ENCODE peak calls at places on chromosomes 16 and 17, in eight cellular contexts. Z is bronchial epithelial cell; F is CD8-positive, alpha-beta T cell; A is GM23248; W is CD8-positive, alpha-beta memory T cell; J is ovary; R is transverse colon; S is sigmoid colon. B is an unnamed sample. For H3K36me3, the result is how much of the 10 kb centered on the place peaks cover.

GRCh38 chr16:686459-687260 is 2.5 kb upstream of the JMJD8 start:
- DNase-seq in R (no peak), S (no peak), F (no peak), Z (no peak), A (no peak), J (no peak), W (no peak), B (no peak)

GRCh38 chr16:48156790-48157209 is 1.0 kb upstream of the ABCC12 start:
- DNase-seq in S (peak), W (peak), F (peak), A (peak), Z (peak), R (peak), J (peak), B (no peak)

GRCh38 chr17:78839173-78839761 is 1.3 kb downstream of the USP36 start:
- DNase-seq in R (no peak), W (no peak), Z (peak), F (no peak), A (peak), J (no peak), S (no peak), B (no peak)

GRCh38 chr16:88478115-88478514 is 25.0 kb downstream of the ZFPM1 start:
- DNase-seq in F (peak), Z (no peak), W (no peak), J (no peak), S (no peak), A (no peak), R (no peak), B (no peak)

GRCh38 chr16:77443834-77444460 is 9.1 kb upstream of the ADAMTS18 start:
- DNase-seq in Z (no peak), R (no peak), F (no peak), S (no peak), A (no peak), J (no peak), W (no peak), B (no peak)

GRCh38 chr16:24771132-24771778 is 41.8 kb downstream of the TNRC6A start:
- DNase-seq in A (peak), F (no peak), W (no peak), S (no peak), R (no peak), Z (peak), J (no peak), B (no peak)

GRCh38 chr17:81917565-81918332 is at the start of gene SIRT7:
- DNase-seq in A (peak), R (peak), J (peak), F (peak), S (peak), Z (peak), W (peak), B (no peak)

GRCh38 chr17:61385869-61386245 is 13.8 kb upstream of the TBX2 start:
- DNase-seq in R (no peak), A (peak), Z (peak), S (no peak), W (no peak), J (no peak), F (no peak), B (no peak)

GRCh38 chr17:76492250-76492988 is 8.8 kb downstream of the RHBDF2 start:
- DNase-seq in R (peak), F (peak), J (no peak), S (no peak), Z (no peak), W (no peak), A (no peak), B (no peak)

GRCh38 chr17:31394544-31394943 is 3.1 kb downstream of the RAB11FIP4 start:
- DNase-seq in R (no peak), J (peak), W (no peak), F (peak), A (peak), S (no peak), Z (peak), B (peak)

GRCh38 chr16:88434746-88435145 is 18.3 kb upstream of the ZFPM1 start:
- DNase-seq in W (no peak), J (no peak), R (no peak), Z (no peak), S (no peak), A (no peak), F (no peak), B (no peak)

GRCh38 chr17:7883781-7884386 is 4.7 kb upstream of the CHD3 start:
- DNase-seq in A (peak), F (peak), S (no peak), R (no peak), Z (peak), J (no peak), W (no peak), B (no peak)

GRCh38 chr16:79776243-79776884 is 175.8 kb upstream of the MAF start:
- DNase-seq in A (peak), W (no peak), Z (peak), R (peak), F (no peak), J (peak), S (peak), B (no peak)

GRCh38 chr17:57939797-57940196 is 15.4 kb downstream of the CUEDC1 start:
- DNase-seq in S (no peak), A (no peak), F (no peak), R (peak), Z (no peak), J (no peak), W (no peak), B (no peak)

GRCh38 chr16:81121474-81121990 is 25.3 kb upstream of the GCSH start:
- DNase-seq in W (no peak), R (no peak), J (no peak), Z (no peak), S (no peak), A (no peak), F (no peak), B (no peak)

GRCh38 chr17:14304876-14305636 is 4.2 kb downstream of the HS3ST3B1 start:
- DNase-seq in R (no peak), A (peak), J (no peak), W (no peak), S (no peak), F (no peak), Z (no peak), B (no peak)

GRCh38 chr16:29645699-29646187 is 17.3 kb upstream of the SPN start:
- DNase-seq in F (no peak), J (no peak), Z (peak), W (no peak), S (no peak), A (no peak), R (no peak), B (no peak)

GRCh38 chr17:1989135-1989534 is 36.0 kb downstream of the RTN4RL1 start:
- DNase-seq in R (no peak), J (no peak), A (peak), S (peak), F (no peak), Z (peak), W (no peak), B (peak)

GRCh38 chr17:49576121-49576905 is 642 bp downstream of the NXPH3 start:
- DNase-seq in J (peak), R (no peak), W (no peak), S (peak), F (no peak), Z (no peak), A (peak), B (no peak)

GRCh38 chr17:31917065-31917529 is 15.6 kb upstream of the UTP6 start:
- DNase-seq in W (no peak), Z (no peak), J (no peak), A (no peak), R (no peak), S (no peak), F (no peak), B (no peak)

GRCh38 chr17:38874505-38875419 is 4.9 kb downstream of the LASP1 start:
- DNase-seq in F (no peak), R (no peak), J (peak), W (no peak), A (peak), Z (no peak), S (no peak), B (no peak)

GRCh38 chr17:48308591-48308990 is 121.4 kb downstream of the SKAP1 start:
- DNase-seq in Z (no peak), A (no peak), S (no peak), J (no peak), F (no peak), W (no peak), R (no peak), B (no peak)

GRCh38 chr16:10987361-10988163 is 43.2 kb downstream of the CLEC16A start:
- DNase-seq in A (no peak), R (no peak), F (no peak), J (no peak), W (no peak), Z (no peak), S (no peak), B (no peak)

GRCh38 chr17:68142595-68142994 is 105.2 kb upstream of the AMZ2 start:
- DNase-seq in W (no peak), Z (no peak), A (no peak), F (no peak), J (no peak), S (no peak), R (no peak), B (no peak)

GRCh38 chr16:1596516-1596915 is 15.4 kb downstream of the IFT140 start:
- DNase-seq in J (no peak), S (no peak), Z (no peak), F (no peak), A (no peak), R (no peak), W (no peak), B (no peak)

GRCh38 chr16:72932050-72932449 is 115.9 kb downstream of the ZFHX3 start:
- DNase-seq in Z (peak), R (no peak), W (no peak), F (no peak), J (no peak), A (no peak), S (peak), B (no peak)

GRCh38 chr17:31329221-31329620 is 7.8 kb upstream of the EVI2A start:
- DNase-seq in R (no peak), S (no peak), J (no peak), A (peak), Z (peak), W (no peak), F (no peak), B (no peak)

GRCh38 chr17:68709995-68710780 is 109.0 kb upstream of the FAM20A start:
- DNase-seq in W (no peak), F (no peak), R (no peak), J (no peak), Z (no peak), S (no peak), A (peak), B (peak)

GRCh38 chr16:88856122-88856827 is 472 bp downstream of the GALNS start:
- DNase-seq in A (peak), Z (no peak), J (peak), R (peak), S (peak), W (peak), F (peak), B (no peak)

GRCh38 chr17:50363217-50364060 is 9.5 kb downstream of the MRPL27 start:
- DNase-seq in W (no peak), J (peak), R (no peak), S (peak), A (peak), Z (no peak), F (no peak), B (no peak)

GRCh38 chr16:785563-786535 is 2.3 kb downstream of the RPUSD1 start:
- DNase-seq in Z (peak), R (peak), J (peak), F (peak), W (peak), S (peak), A (peak), B (no peak)

GRCh38 chr17:38871247-38871991 is 1.6 kb downstream of the LASP1 start:
- DNase-seq in W (no peak), A (peak), S (peak), F (peak), Z (peak), J (peak), R (peak), B (no peak)

GRCh38 chr17:18225562-18226283 is at the start of gene LLGL1:
- DNase-seq in W (no peak), R (no peak), F (no peak), A (no peak), J (no peak), S (no peak), Z (no peak), B (no peak)

GRCh38 chr16:7650446-7650845 is 317.8 kb downstream of the RBFOX1 start:
- DNase-seq in J (no peak), R (no peak), F (no peak), S (no peak), A (no peak), Z (no peak), W (no peak), B (no peak)

GRCh38 chr16:8996891-8997290 is 33.2 kb upstream of the USP7 start:
- DNase-seq in R (no peak), F (no peak), W (no peak), Z (no peak), A (no peak), J (no peak), S (no peak), B (no peak)

GRCh38 chr16:24253192-24253591 is 2.9 kb upstream of the CACNG3 start:
- DNase-seq in S (no peak), Z (peak), F (peak), W (peak), J (no peak), A (peak), R (peak), B (no peak)

GRCh38 chr17:57553525-57553924 is 191.6 kb downstream of the CCDC182 start:
- DNase-seq in R (no peak), S (no peak), J (no peak), W (no peak), F (no peak), A (no peak), Z (no peak), B (no peak)

DNA sequence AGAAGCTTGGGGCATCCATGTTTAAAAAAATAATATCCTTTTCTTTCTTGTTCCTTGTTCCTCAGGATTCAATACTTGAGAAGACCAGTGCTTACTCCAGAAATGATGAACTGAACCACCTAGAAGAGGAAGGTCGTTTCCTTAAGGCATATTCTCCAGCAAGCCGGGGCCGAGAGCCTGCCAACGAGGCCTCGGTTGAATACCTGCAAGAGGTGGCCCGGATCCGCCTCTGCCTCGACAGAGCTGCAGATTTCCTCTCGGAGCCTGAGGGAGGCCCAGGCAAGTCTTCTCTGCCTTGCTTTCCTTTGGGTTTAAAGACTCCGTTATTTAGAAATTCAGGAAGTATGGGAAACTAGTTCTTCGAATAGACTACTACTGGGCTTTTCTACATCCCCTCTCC is 42.5 kb upstream of the ENDOV start:
- DNase-seq in W (no peak), Z (no peak), S (no peak), R (no peak), J (no peak), F (no peak), A (no peak), B (no peak)
- H3K36me3 ChIP-seq in W (half or more), Z (under half), S (half or more), R (under half), J (under half), F (half or more), A (half or more), B (under half)

GRCh38 chr17:12995896-12996295 is 21.9 kb downstream of the ELAC2 start:
- DNase-seq in W (no peak), S (no peak), J (no peak), R (no peak), F (no peak), Z (no peak), A (no peak), B (no peak)

GRCh38 chr17:12996357-12996756 is 21.5 kb downstream of the ELAC2 start:
- DNase-seq in F (no peak), A (no peak), S (peak), R (no peak), W (no peak), Z (no peak), J (no peak), B (no peak)

GRCh38 chr17:12996941-12997340 is 20.9 kb downstream of the ELAC2 start:
- DNase-seq in S (no peak), Z (no peak), R (no peak), W (no peak), J (no peak), A (no peak), F (no peak), B (no peak)

GRCh38 chr17:12994341-12995074 is 23.3 kb downstream of the ELAC2 start:
- DNase-seq in W (no peak), F (no peak), S (no peak), A (no peak), J (no peak), Z (no peak), R (no peak), B (no peak)

GRCh38 chr17:12995106-12995895 is 22.5 kb downstream of the ELAC2 start:
- DNase-seq in F (no peak), J (no peak), W (no peak), S (peak), R (no peak), A (no peak), Z (no peak), B (no peak)
- H3K36me3 ChIP-seq in F (half or more), J (under half), W (half or more), S (half or more), R (under half), A (under half), Z (half or more), B (half or more)

DNA sequence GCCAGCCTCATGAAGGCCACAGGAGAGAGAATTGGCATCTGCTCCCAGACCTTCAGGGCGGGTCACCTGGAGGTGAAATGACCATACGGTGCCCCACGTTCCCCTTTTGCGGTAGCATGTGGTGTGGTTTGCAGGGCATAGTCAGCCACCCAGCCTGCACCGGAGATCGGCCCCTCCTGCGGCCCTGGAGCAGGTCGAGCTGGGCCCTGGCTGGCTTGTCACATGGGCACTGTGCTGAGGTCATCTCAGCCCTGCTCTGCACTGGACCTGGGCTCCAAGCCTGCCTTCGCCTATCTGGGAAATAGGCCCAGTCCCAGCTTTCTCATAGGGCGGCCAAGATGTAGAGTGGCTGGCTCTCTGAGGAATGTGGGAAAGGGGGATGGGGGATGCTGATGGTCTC is 16.2 kb downstream of the GSE1 start:
- DNase-seq in R (no peak), Z (no peak), A (no peak), F (no peak), J (no peak), S (no peak), W (no peak), B (no peak)
- H3K36me3 ChIP-seq in R (under half), Z (under half), A (under half), F (under half), J (under half), S (under half), W (under half), B (under half)

GRCh38 chr17:37430051-37430591 is 23.4 kb downstream of the TADA2A start:
- DNase-seq in S (no peak), R (no peak), A (peak), F (no peak), W (no peak), J (no peak), Z (peak), B (no peak)

GRCh38 chr17:37432671-37433070 is 26.0 kb downstream of the TADA2A start:
- DNase-seq in S (no peak), Z (no peak), R (no peak), F (no peak), J (no peak), W (no peak), A (no peak), B (no peak)

GRCh38 chr17:37429039-37429438 is 22.4 kb downstream of the TADA2A start:
- DNase-seq in S (no peak), J (no peak), F (no peak), R (no peak), A (no peak), W (no peak), Z (no peak), B (no peak)

GRCh38 chr17:37425268-37425667 is 18.6 kb downstream of the TADA2A start:
- DNase-seq in J (no peak), F (no peak), A (no peak), Z (no peak), W (no peak), S (no peak), R (no peak), B (no peak)

DNA sequence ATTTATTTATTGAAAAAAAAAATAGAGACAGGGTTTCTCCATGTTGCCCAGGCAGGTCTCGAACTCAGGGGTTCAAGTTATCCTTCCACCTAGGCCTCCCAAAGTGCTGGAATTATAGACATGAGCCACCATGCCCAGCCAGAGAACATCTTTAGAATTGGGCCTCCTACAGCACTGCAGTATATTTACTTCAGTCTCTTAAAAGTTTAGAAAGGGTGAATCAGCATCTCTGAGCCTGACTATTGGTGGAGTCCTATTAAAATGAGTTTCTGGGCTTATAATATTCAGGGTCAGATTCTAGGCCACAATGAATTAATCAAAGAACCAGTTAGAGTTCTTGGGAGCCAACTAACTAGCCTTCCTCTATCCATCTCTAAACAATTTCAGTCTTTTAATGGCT is 22.8 kb downstream of the TADA2A start:
- DNase-seq in R (no peak), F (no peak), A (peak), S (no peak), Z (peak), W (no peak), J (no peak), B (no peak)
- H3K36me3 ChIP-seq in R (under half), F (under half), A (under half), S (under half), Z (under half), W (under half), J (under half), B (under half)

GRCh38 chr16:87186876-87187533 is 130.2 kb downstream of the C16orf95 start:
- DNase-seq in W (no peak), A (no peak), R (no peak), Z (no peak), S (no peak), F (no peak), J (no peak), B (no peak)

GRCh38 chr16:87189426-87189825 is 127.8 kb downstream of the C16orf95 start:
- DNase-seq in A (no peak), J (no peak), R (no peak), S (no peak), Z (no peak), W (no peak), F (no peak), B (no peak)

GRCh38 chr16:87188104-87188503 is 129.1 kb downstream of the C16orf95 start:
- DNase-seq in R (no peak), Z (no peak), S (no peak), F (no peak), A (no peak), J (no peak), W (no peak), B (no peak)

GRCh38 chr16:87192418-87193073 is 124.6 kb downstream of the C16orf95 start:
- DNase-seq in S (no peak), J (no peak), F (no peak), A (no peak), W (no peak), R (no peak), Z (no peak), B (no peak)

GRCh38 chr16:87190288-87191240 is 126.6 kb downstream of the C16orf95 start:
- DNase-seq in A (no peak), R (no peak), J (no peak), Z (no peak), W (no peak), F (no peak), S (no peak), B (no peak)
- H3K36me3 ChIP-seq in A (under half), R (under half), J (under half), Z (under half), W (under half), F (under half), S (under half), B (under half)

DNA sequence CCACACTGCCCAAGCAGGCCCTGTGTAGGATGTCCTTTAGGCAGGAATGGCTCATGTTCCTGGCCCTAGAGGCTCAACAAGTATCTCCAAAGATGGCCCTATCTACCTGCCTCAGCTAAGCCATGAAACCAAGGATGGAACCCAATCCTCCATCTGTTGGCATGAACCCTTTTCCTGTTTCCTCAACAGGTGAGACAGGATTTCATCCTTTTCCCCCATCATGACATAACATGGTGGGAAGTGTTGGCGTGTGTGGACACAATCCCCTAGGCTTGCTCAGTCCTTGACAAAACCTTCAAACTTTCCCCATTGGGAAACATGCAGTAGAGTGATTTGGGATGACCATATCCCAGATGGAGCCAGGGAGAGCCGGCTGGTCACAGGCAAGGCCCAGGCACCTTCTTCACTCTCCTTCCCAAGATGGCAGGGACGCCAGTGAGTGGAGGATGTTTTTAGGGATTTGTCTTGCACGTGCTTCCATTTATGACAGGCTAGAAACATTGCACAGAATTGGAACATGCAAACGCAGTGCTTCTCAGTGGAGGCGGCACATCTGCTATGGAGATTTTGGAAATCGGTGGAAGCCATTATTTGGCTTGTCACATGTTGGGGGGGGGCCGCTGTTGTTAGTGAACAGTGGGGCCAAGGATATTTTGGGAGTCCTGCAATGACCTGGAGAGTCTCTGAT is 77.0 kb downstream of the MYH11 start:
- DNase-seq in Z (no peak), J (no peak), A (no peak), S (peak), R (no peak), W (no peak), F (no peak), B (no peak)
- H3K36me3 ChIP-seq in Z (under half), J (under half), A (under half), S (half or more), R (under half), W (under half), F (under half), B (under half)

B was measured in BJ.